ENCODE peak calls at places on chromosomes 2 and 18, in ten cellular contexts. U is activated CD4-positive, alpha-beta T cell treated with anti-CD3 and anti-CD28 coated beads, Interleukin-2, amount 50 U/mL, for 24 hours; E is dermis microvascular lymphatic vessel endothelial cell; A is G401; Q is neural crest cell; J is Panc1; Z is sigmoid colon; H is NCI-H510A treated with DMSO at 0.1 percent for 48 hours; D is activated T-cell treated with anti-CD3 and anti-CD28 coated beads, Interleukin-2, amount 50 U/mL, for 72 hours; N is activated gamma-delta T cell treated with Interleukin-2 at 50 U/mL for 16 hours. P is an unnamed sample.

GRCh38 chr2:16561251-16561650 is 104.4 kb downstream of the CYRIA start:
- DNase-seq in U (no peak), E (no peak), A (no peak), Q (no peak), J (no peak), Z (no peak), H (no peak), D (no peak), N (no peak), P (no peak)

GRCh38 chr18:80202264-80202998 is 44.9 kb downstream of the PARD6G start:
- DNase-seq in U (peak), E (no peak), A (no peak), Q (no peak), J (no peak), Z (no peak), H (no peak), D (peak), N (no peak), P (no peak)

GRCh38 chr2:197838036-197838435 is 33.6 kb downstream of the PLCL1 start:
- DNase-seq in U (peak), E (no peak), A (no peak), Q (no peak), J (no peak), Z (no peak), H (no peak), D (peak), N (no peak), P (no peak)

GRCh38 chr2:207255565-207255964 is 89.8 kb upstream of the KLF7 start:
- DNase-seq in U (no peak), E (no peak), A (peak), Q (no peak), J (no peak), Z (no peak), H (no peak), D (no peak), N (no peak), P (no peak)

GRCh38 chr18:26524952-26525351 is 23.4 kb downstream of the KCTD1 start:
- DNase-seq in U (no peak), E (no peak), A (no peak), Q (no peak), J (no peak), Z (no peak), H (no peak), D (no peak), N (no peak), P (no peak)

GRCh38 chr2:94767336-94767735 is 103.9 kb upstream of the TEKT4 start:
- DNase-seq in U (no peak), E (no peak), A (no peak), Q (no peak), J (no peak), Z (no peak), H (no peak), D (no peak), N (no peak), P (no peak)

GRCh38 chr2:39325966-39326365 is 82.2 kb upstream of the CDKL4 start:
- DNase-seq in U (no peak), E (no peak), A (no peak), Q (no peak), J (no peak), Z (no peak), H (no peak), D (no peak), N (no peak), P (no peak)

GRCh38 chr2:45763256-45763655 is 111.8 kb downstream of the PRKCE start:
- DNase-seq in U (no peak), E (no peak), A (no peak), Q (no peak), J (no peak), Z (no peak), H (no peak), D (no peak), N (no peak), P (no peak)

GRCh38 chr2:217166241-217166640 is 306.4 kb upstream of the TNP1 start:
- DNase-seq in U (no peak), E (peak), A (no peak), Q (no peak), J (peak), Z (no peak), H (peak), D (no peak), N (no peak), P (no peak)

GRCh38 chr2:71923143-71923525 is 224.5 kb downstream of the CYP26B1 start:
- DNase-seq in U (no peak), E (no peak), A (no peak), Q (no peak), J (no peak), Z (no peak), H (no peak), D (no peak), N (no peak), P (no peak)

GRCh38 chr2:150599889-150600288 is 112.4 kb upstream of the RND3 start:
- DNase-seq in U (no peak), E (no peak), A (no peak), Q (no peak), J (no peak), Z (no peak), H (no peak), D (no peak), N (no peak), P (no peak)

GRCh38 chr2:222424729-222425671 is 657 bp downstream of the SGPP2 start:
- DNase-seq in U (no peak), E (no peak), A (peak), Q (peak), J (no peak), Z (no peak), H (peak), D (peak), N (no peak), P (no peak)

P was measured in SJSA1.